ENCODE peak calls at places on chromosomes 5 and 9, in ten cellular contexts. Z, Y, X, M, Q, U, N, J, A and K are unnamed samples.

GRCh38 chr9:110351009-110351467 is 13.4 kb upstream of the TXNDC8 start:
- DNase-seq in Q (peak), Z (no peak), N (no peak), A (no peak), J (peak), X (no peak), M (no peak), U (peak), Y (no peak), K (peak)

GRCh38 chr5:94397508-94397907 is 220.9 kb downstream of the KIAA0825 start:
- DNase-seq in M (no peak), X (no peak), Q (no peak), J (no peak), U (no peak), N (no peak), Y (no peak), Z (no peak), A (no peak), K (no peak)

GRCh38 chr9:134316444-134317160 is 9.7 kb upstream of the RXRA start:
- DNase-seq in Y (peak), U (no peak), A (no peak), Q (no peak), Z (no peak), M (no peak), N (no peak), X (no peak), J (no peak), K (peak)

GRCh38 chr5:43486353-43486752 is 2.7 kb upstream of the TMEM267 start:
- DNase-seq in M (no peak), Q (no peak), N (no peak), Y (no peak), X (no peak), A (no peak), U (no peak), J (no peak), Z (no peak), K (no peak)

GRCh38 chr9:32378496-32378895 is 5.9 kb upstream of the ACO1 start:
- DNase-seq in Z (peak), N (no peak), U (peak), X (peak), Y (no peak), A (peak), Q (peak), M (peak), J (peak), K (peak)

GRCh38 chr9:131394464-131395026 is 659 bp downstream of the PRRC2B start:
- DNase-seq in M (peak), A (no peak), Z (no peak), U (no peak), Q (no peak), N (no peak), J (no peak), Y (peak), X (peak), K (no peak)

GRCh38 chr9:98781588-98782383 is 14.6 kb downstream of the ANKS6 start:
- DNase-seq in N (no peak), Y (no peak), X (no peak), Q (peak), M (no peak), J (no peak), A (no peak), Z (no peak), U (no peak), K (no peak)

GRCh38 chr5:104355350-104355749 is 792.8 kb upstream of the NUDT12 start:
- DNase-seq in Q (no peak), M (no peak), J (no peak), Y (no peak), X (no peak), Z (no peak), N (no peak), A (no peak), U (no peak), K (no peak)